ENCODE peak calls at places on chromosomes 7 and 10, in nine cellular contexts. M is upper lobe of right lung, Y is suprapubic skin, F is cerebellar nuclear complex, D is T-cell, C is fibroblast of the conjunctiva, Q is AG09309, K is LNCaP clone FGC, I is PC-9. R is an unnamed sample.
A peak's percentile ranks its signal among the peaks of the same experiment; 100 is the strongest.

GRCh38 chr10:102633282-102633681 is 11.0 kb upstream of the TRIM8 start:
- DNase-seq in M (peak; percentile 82), Y (no peak), F (no peak), D (no peak), C (no peak), Q (no peak), K (no peak), I (peak; percentile 53), R (peak; percentile 57)

GRCh38 chr10:23110722-23111660 is 15.6 kb downstream of the MSRB2 start:
- DNase-seq in M (no peak), Y (no peak), F (no peak), D (no peak), C (no peak), Q (no peak), K (no peak), I (no peak), R (no peak)

GRCh38 chr7:27600247-27600646 is 62.4 kb downstream of the HIBADH start:
- DNase-seq in M (no peak), Y (no peak), F (no peak), D (no peak), C (no peak), Q (no peak), K (no peak), I (no peak), R (no peak)

GRCh38 chr7:130205084-130205947 is at the start of gene TMEM209:
- DNase-seq in M (peak; percentile 97), Y (peak; percentile 97), F (peak; percentile 79), D (peak; percentile 93), C (peak; percentile 96), Q (peak; percentile 85), K (peak; percentile 92), I (peak; percentile 95), R (peak; percentile 97)

GRCh38 chr7:142880886-142881505 is 4.5 kb downstream of the TRPV6 start:
- DNase-seq in M (peak; percentile 58), Y (peak; percentile 61), F (no peak), D (peak; percentile 41), C (no peak), Q (no peak), K (no peak), I (peak; percentile 46), R (peak; percentile 14)

GRCh38 chr10:18261063-18261462 is 120.8 kb downstream of the CACNB2 start:
- DNase-seq in M (no peak), Y (no peak), F (no peak), D (no peak), C (no peak), Q (no peak), K (no peak), I (no peak), R (no peak)

GRCh38 chr7:111424768-111425167 is 137.5 kb downstream of the IMMP2L start:
- DNase-seq in M (no peak), Y (no peak), F (no peak), D (no peak), C (no peak), Q (no peak), K (no peak), I (peak; percentile 80), R (no peak)

GRCh38 chr7:119256446-119257131 is 1016.4 kb upstream of the KCND2 start:
- DNase-seq in M (no peak), Y (no peak), F (peak; percentile 41), D (no peak), C (no peak), Q (no peak), K (peak; percentile 80), I (no peak), R (no peak)

GRCh38 chr10:107631876-107632275 is 467.4 kb upstream of the SORCS1 start:
- DNase-seq in M (no peak), Y (no peak), F (no peak), D (no peak), C (no peak), Q (no peak), K (no peak), I (no peak), R (no peak)

GRCh38 chr7:23120106-23120505 is 14.5 kb downstream of the KLHL7 start:
- DNase-seq in M (no peak), Y (no peak), F (no peak), D (no peak), C (no peak), Q (no peak), K (no peak), I (no peak), R (no peak)